ENCODE peak calls at places on chromosome 10, in eight cellular contexts. X is HCT116, Y is mammary epithelial cell, V is trophoblast cell, T is DND-41, D is astrocyte, S is H1, Q is GM23248. U is an unnamed sample.

GRCh38 chr10:15630353-15630752 is 89.4 kb downstream of the ITGA8 start:
- DNase-seq in X (no peak), Q (no peak), S (no peak), V (no peak), D (no peak), T (no peak), Y (no peak), U (no peak)

GRCh38 chr10:103045961-103046360 is 127.9 kb downstream of the CNNM2 start:
- DNase-seq in X (no peak), S (no peak), D (no peak), V (no peak), T (no peak), Q (no peak), Y (no peak), U (no peak)

GRCh38 chr10:972763-973162 is 15.5 kb upstream of the GTPBP4 start:
- DNase-seq in T (no peak), Y (no peak), S (no peak), X (no peak), V (no peak), D (no peak), Q (no peak), U (no peak)

GRCh38 chr10:69180525-69181204 is 631 bp downstream of the SUPV3L1 start:
- DNase-seq in D (peak; percentile 17), X (no peak), V (no peak), T (no peak), S (no peak), Y (peak; percentile 31), Q (peak; percentile 81), U (peak; percentile 37)

GRCh38 chr10:46542567-46543323 is 13.7 kb downstream of the GPRIN2 start:
- DNase-seq in Y (no peak), S (no peak), D (no peak), X (no peak), V (no peak), T (no peak), Q (no peak), U (no peak)

GRCh38 chr10:119521443-119522204 is 20.9 kb downstream of the RGS10 start:
- DNase-seq in Y (peak; percentile 70), D (peak; percentile 88), Q (peak; percentile 89), X (peak; percentile 89), V (peak; percentile 64), S (no peak), T (no peak), U (peak; percentile 93)

GRCh38 chr10:10438335-10439123 is 579.1 kb upstream of the CELF2 start:
- DNase-seq in Q (no peak), V (no peak), S (no peak), X (no peak), D (no peak), Y (no peak), T (no peak), U (peak; percentile 24)

GRCh38 chr10:58567652-58568051 is 55.0 kb downstream of the BICC1 start:
- DNase-seq in X (no peak), T (no peak), D (no peak), V (no peak), Y (no peak), Q (no peak), S (no peak), U (no peak)

GRCh38 chr10:105288613-105289012 is 647.5 kb downstream of the SORCS3 start:
- DNase-seq in V (no peak), X (no peak), D (no peak), S (no peak), T (no peak), Y (no peak), Q (no peak), U (no peak)

GRCh38 chr10:132186488-132187413 is at the start of gene DPYSL4:
- DNase-seq in T (no peak), S (no peak), D (no peak), Y (no peak), V (no peak), X (no peak), Q (peak; percentile 53), U (peak; percentile 21)

GRCh38 chr10:82922755-82923154 is 1047.8 kb downstream of the NRG3 start:
- DNase-seq in Q (no peak), X (no peak), S (no peak), T (no peak), D (no peak), V (no peak), Y (no peak), U (peak; percentile 8)

GRCh38 chr10:3173173-3173878 is 744 bp upstream of the PITRM1 start:
- DNase-seq in T (no peak), S (peak; percentile 100), D (no peak), Y (no peak), V (peak; percentile 91), X (peak; percentile 93), Q (no peak), U (no peak)

GRCh38 chr10:118800920-118801319 is 46.1 kb upstream of the CACUL1 start:
- DNase-seq in Q (peak; percentile 26), D (no peak), S (no peak), X (no peak), V (no peak), Y (peak; percentile 26), T (peak; percentile 31), U (no peak)

GRCh38 chr10:104117839-104118323 is 4.1 kb upstream of the SFR1 start:
- DNase-seq in D (peak; percentile 71), T (no peak), S (no peak), X (peak; percentile 98), Q (peak; percentile 88), Y (peak; percentile 98), V (no peak), U (peak; percentile 81)

DNA sequence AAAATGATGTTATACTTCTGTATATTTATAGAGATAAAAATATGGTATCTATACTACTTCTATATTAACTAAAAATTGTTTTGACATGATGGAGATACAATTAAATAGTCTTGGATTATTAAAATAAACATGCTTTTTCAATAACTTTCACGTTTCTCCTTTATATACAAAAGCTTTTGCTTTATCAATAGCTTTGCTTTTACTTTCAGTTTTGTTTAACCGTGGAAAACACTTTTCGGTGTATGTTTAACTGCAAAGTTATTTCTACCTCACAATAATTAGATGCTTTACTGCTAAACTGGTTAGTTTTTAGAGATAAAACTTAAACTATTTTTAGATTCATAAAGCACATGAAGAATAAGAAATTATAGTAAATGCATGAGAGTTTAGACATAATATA is 432.1 kb upstream of the PCDH15 start:
- DNase-seq in V (no peak), S (no peak), D (no peak), Q (no peak), Y (no peak), T (no peak), X (no peak), U (no peak)
- H3K4me2 ChIP-seq in V (no peak overlapping the region), S (no peak overlapping the region), D (no peak overlapping the region), Q (peak overlapping the region; percentile 37), Y (no peak overlapping the region), T (no peak overlapping the region), X (no peak overlapping the region), U (no peak overlapping the region)

GRCh38 chr10:108454793-108455192 is 1290.3 kb upstream of the SORCS1 start:
- DNase-seq in V (no peak), Q (peak; percentile 82), Y (no peak), S (no peak), D (no peak), T (no peak), X (no peak), U (no peak)
- H3K9ac ChIP-seq in V (no peak overlapping the region), Q (peak overlapping the region; percentile 54), Y (no peak overlapping the region), S (no peak overlapping the region), D (no peak overlapping the region), T (no peak overlapping the region), X (no peak overlapping the region), U (no peak overlapping the region)

GRCh38 chr10:45080321-45080720 is 79.6 kb downstream of the ZNF22 start:
- DNase-seq in D (no peak), X (no peak), T (no peak), Y (no peak), S (no peak), V (no peak), Q (no peak), U (no peak)
- H3K4me2 ChIP-seq in D (no peak overlapping the region), X (no peak overlapping the region), T (no peak overlapping the region), Y (no peak overlapping the region), S (no peak overlapping the region), V (no peak overlapping the region), Q (no peak overlapping the region), U (no peak overlapping the region)

GRCh38 chr10:30491204-30491603 is 57.2 kb downstream of the MAP3K8 start:
- DNase-seq in V (peak; percentile 62), T (no peak), X (no peak), S (no peak), Q (peak; percentile 89), D (no peak), Y (peak; percentile 82), U (peak; percentile 91)
- H3K9ac ChIP-seq in V (no peak overlapping the region), T (no peak overlapping the region), X (no peak overlapping the region), S (no peak overlapping the region), Q (no peak overlapping the region), D (no peak overlapping the region), Y (no peak overlapping the region), U (no peak overlapping the region)

DNA sequence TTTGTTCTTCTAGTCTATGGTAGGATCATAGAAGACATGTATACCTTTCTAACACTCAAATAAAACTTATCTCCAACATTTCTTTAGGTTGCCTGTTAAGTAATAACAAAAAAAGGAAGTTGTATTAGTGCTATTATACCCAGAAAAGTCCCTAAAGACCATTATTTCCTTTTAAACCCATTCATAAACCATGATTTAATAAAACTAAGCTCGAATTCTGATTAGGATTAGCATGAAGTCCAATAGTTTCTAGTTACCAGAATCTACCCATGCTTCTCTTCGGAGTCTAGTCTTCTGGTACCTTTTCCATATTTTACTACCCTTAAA is 62.7 kb downstream of the USP6NL start:
- DNase-seq in X (no peak), T (no peak), Y (no peak), D (no peak), Q (no peak), S (no peak), V (no peak), U (no peak)
- H3K4me2 ChIP-seq in X (no peak overlapping the region), T (no peak overlapping the region), Y (no peak overlapping the region), D (no peak overlapping the region), Q (no peak overlapping the region), S (no peak overlapping the region), V (no peak overlapping the region), U (no peak overlapping the region)

DNA sequence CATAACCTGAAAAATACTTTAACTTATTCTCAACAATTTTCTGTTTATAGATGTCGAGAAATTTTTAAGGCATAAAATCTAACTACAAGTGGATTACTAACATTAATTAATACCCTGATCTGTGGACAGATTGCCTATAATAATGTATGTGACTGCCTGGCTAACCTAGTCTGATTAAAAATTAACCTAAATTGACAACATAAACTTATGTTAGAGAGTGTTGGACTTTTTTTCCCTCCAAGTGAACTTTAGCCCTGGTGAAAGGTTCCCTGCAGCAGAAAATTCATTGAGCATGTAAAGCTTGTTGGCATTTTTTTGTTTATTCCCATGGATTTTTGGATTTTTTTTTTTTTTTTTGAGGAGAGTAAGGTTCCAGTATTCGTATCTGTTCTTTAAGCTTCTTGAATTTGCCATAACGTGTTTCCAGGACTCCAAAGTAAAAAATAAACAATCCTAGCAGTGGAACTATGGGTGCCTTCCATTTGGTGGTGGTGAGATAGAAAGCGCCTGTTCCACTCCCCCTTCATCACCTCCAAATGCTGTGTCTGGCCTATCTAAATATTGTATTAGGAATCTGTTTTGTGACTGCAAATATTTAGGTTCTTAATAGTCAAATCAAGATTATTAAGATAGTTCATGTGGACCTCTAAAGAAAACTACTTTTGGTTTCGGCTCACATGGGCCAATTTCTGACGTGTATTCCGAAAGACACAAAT is 36.1 kb downstream of the NET1 start:
- DNase-seq in T (no peak), V (no peak), S (no peak), Q (peak; percentile 30), D (no peak), Y (no peak), X (no peak), U (no peak)
- H3K9ac ChIP-seq in T (no peak overlapping the region), V (peak overlapping the region; percentile 83), S (no peak overlapping the region), Q (peak overlapping the region; percentile 90), D (peak overlapping the region; percentile 87), Y (no peak overlapping the region), X (no peak overlapping the region), U (no peak overlapping the region)